ENCODE peak calls at places on chromosome 14, in six cellular contexts. One of them, this sample, is unnamed.

GRCh38 chr14:53055003-53055402 is 98.1 kb downstream of the DDHD1 start:
- DNase-seq in Peyer's patch: no peak
- DNase-seq in NCI-H2081: peak
- DNase-seq in brain microvascular endothelial cell: peak
- DNase-seq in left ventricle myocardium inferior: no peak
- DNase-seq in activated T-cell treated with anti-CD3 and anti-CD28 coated beads, Interleukin-2, amount 50 U/mL, for 72 hours: no peak
- DNase-seq in this sample: peak

GRCh38 chr14:100669468-100669867 is 57.2 kb upstream of the DLK1 start:
- DNase-seq in Peyer's patch: no peak
- DNase-seq in NCI-H2081: no peak
- DNase-seq in brain microvascular endothelial cell: no peak
- DNase-seq in left ventricle myocardium inferior: no peak
- DNase-seq in activated T-cell treated with anti-CD3 and anti-CD28 coated beads, Interleukin-2, amount 50 U/mL, for 72 hours: no peak
- DNase-seq in this sample: peak

GRCh38 chr14:85453401-85453800 is 76.5 kb upstream of the FLRT2 start:
- DNase-seq in Peyer's patch: no peak
- DNase-seq in NCI-H2081: no peak
- DNase-seq in brain microvascular endothelial cell: no peak
- DNase-seq in left ventricle myocardium inferior: no peak
- DNase-seq in activated T-cell treated with anti-CD3 and anti-CD28 coated beads, Interleukin-2, amount 50 U/mL, for 72 hours: no peak
- DNase-seq in this sample: no peak

GRCh38 chr14:95667251-95667693 is 19.0 kb upstream of the TCL1B start:
- DNase-seq in Peyer's patch: no peak
- DNase-seq in NCI-H2081: peak
- DNase-seq in brain microvascular endothelial cell: no peak
- DNase-seq in left ventricle myocardium inferior: no peak
- DNase-seq in activated T-cell treated with anti-CD3 and anti-CD28 coated beads, Interleukin-2, amount 50 U/mL, for 72 hours: no peak
- DNase-seq in this sample: no peak

GRCh38 chr14:21084988-21085853 is 13.2 kb downstream of the ZNF219 start:
- DNase-seq in Peyer's patch: no peak
- DNase-seq in NCI-H2081: no peak
- DNase-seq in brain microvascular endothelial cell: peak
- DNase-seq in left ventricle myocardium inferior: no peak
- DNase-seq in activated T-cell treated with anti-CD3 and anti-CD28 coated beads, Interleukin-2, amount 50 U/mL, for 72 hours: no peak
- DNase-seq in this sample: no peak

GRCh38 chr14:69708586-69709169 is 58.3 kb upstream of the SRSF5 start:
- DNase-seq in Peyer's patch: no peak
- DNase-seq in NCI-H2081: peak
- DNase-seq in brain microvascular endothelial cell: no peak
- DNase-seq in left ventricle myocardium inferior: no peak
- DNase-seq in activated T-cell treated with anti-CD3 and anti-CD28 coated beads, Interleukin-2, amount 50 U/mL, for 72 hours: peak
- DNase-seq in this sample: peak

GRCh38 chr14:34714320-34715107 is at the start of gene CFL2:
- DNase-seq in Peyer's patch: peak
- DNase-seq in NCI-H2081: peak
- DNase-seq in brain microvascular endothelial cell: peak
- DNase-seq in left ventricle myocardium inferior: peak
- DNase-seq in activated T-cell treated with anti-CD3 and anti-CD28 coated beads, Interleukin-2, amount 50 U/mL, for 72 hours: peak
- DNase-seq in this sample: peak

GRCh38 chr14:54116972-54117371 is 160.3 kb upstream of the BMP4 start:
- DNase-seq in Peyer's patch: no peak
- DNase-seq in NCI-H2081: no peak
- DNase-seq in brain microvascular endothelial cell: peak
- DNase-seq in left ventricle myocardium inferior: no peak
- DNase-seq in activated T-cell treated with anti-CD3 and anti-CD28 coated beads, Interleukin-2, amount 50 U/mL, for 72 hours: no peak
- DNase-seq in this sample: no peak

GRCh38 chr14:54189358-54190354 is 207.2 kb upstream of the CDKN3 start:
- DNase-seq in Peyer's patch: no peak
- DNase-seq in NCI-H2081: no peak
- DNase-seq in brain microvascular endothelial cell: peak
- DNase-seq in left ventricle myocardium inferior: no peak
- DNase-seq in activated T-cell treated with anti-CD3 and anti-CD28 coated beads, Interleukin-2, amount 50 U/mL, for 72 hours: no peak
- DNase-seq in this sample: no peak

GRCh38 chr14:21880918-21881317 is 207.3 kb upstream of the OR4E1 start:
- DNase-seq in Peyer's patch: no peak
- DNase-seq in NCI-H2081: no peak
- DNase-seq in brain microvascular endothelial cell: peak
- DNase-seq in left ventricle myocardium inferior: no peak
- DNase-seq in activated T-cell treated with anti-CD3 and anti-CD28 coated beads, Interleukin-2, amount 50 U/mL, for 72 hours: no peak
- DNase-seq in this sample: no peak

GRCh38 chr14:22095845-22096510 is 422.4 kb upstream of the OR4E1 start:
- DNase-seq in Peyer's patch: no peak
- DNase-seq in NCI-H2081: no peak
- DNase-seq in brain microvascular endothelial cell: no peak
- DNase-seq in left ventricle myocardium inferior: no peak
- DNase-seq in activated T-cell treated with anti-CD3 and anti-CD28 coated beads, Interleukin-2, amount 50 U/mL, for 72 hours: no peak
- DNase-seq in this sample: no peak

GRCh38 chr14:69996197-69996596 is 117.0 kb downstream of the SMOC1 start:
- DNase-seq in Peyer's patch: no peak
- DNase-seq in NCI-H2081: no peak
- DNase-seq in brain microvascular endothelial cell: peak
- DNase-seq in left ventricle myocardium inferior: no peak
- DNase-seq in activated T-cell treated with anti-CD3 and anti-CD28 coated beads, Interleukin-2, amount 50 U/mL, for 72 hours: no peak
- DNase-seq in this sample: no peak